ENCODE peak calls at places on chromosomes 1 and 21, in ten cellular contexts. V is astrocyte of the cerebellum, L is cardiac fibroblast, E is epithelial cell of esophagus, N is suprapubic skin, B is HCT116, Y is fibroblast of mammary gland, K is tibial nerve, I is colonic mucosa, F is heart right ventricle. A is an unnamed sample.

GRCh38 chr1:150429805-150430204 is 57.4 kb upstream of the TARS2 start:
- DNase-seq in V (no peak), L (peak), E (peak), N (no peak), B (no peak), Y (peak), K (no peak), I (no peak), F (no peak), A (peak)

GRCh38 chr21:46001821-46002681 is 20.5 kb downstream of the COL6A1 start:
- DNase-seq in V (no peak), L (no peak), E (no peak), N (peak), B (no peak), Y (no peak), K (peak), I (peak), F (peak), A (no peak)

GRCh38 chr1:42013881-42014470 is 95.3 kb upstream of the HIVEP3 start:
- DNase-seq in V (no peak), L (peak), E (no peak), N (no peak), B (no peak), Y (no peak), K (no peak), I (no peak), F (no peak), A (no peak)

GRCh38 chr1:155978973-155979429 is 654 bp upstream of the ARHGEF2 start:
- DNase-seq in V (no peak), L (peak), E (no peak), N (no peak), B (no peak), Y (peak), K (no peak), I (peak), F (no peak), A (peak)

GRCh38 chr1:198465201-198466144 is 75.0 kb downstream of the ATP6V1G3 start:
- DNase-seq in V (peak), L (peak), E (peak), N (no peak), B (no peak), Y (peak), K (no peak), I (no peak), F (peak), A (peak)

GRCh38 chr1:36068866-36069265 is 15.0 kb upstream of the TEKT2 start:
- DNase-seq in V (no peak), L (no peak), E (peak), N (no peak), B (no peak), Y (no peak), K (no peak), I (no peak), F (no peak), A (no peak)

GRCh38 chr1:209409786-209410185 is 173.7 kb upstream of the CAMK1G start:
- DNase-seq in V (no peak), L (peak), E (peak), N (no peak), B (no peak), Y (peak), K (no peak), I (no peak), F (no peak), A (peak)

GRCh38 chr1:119160851-119161250 is 20.4 kb upstream of the WARS2 start:
- DNase-seq in V (no peak), L (peak), E (no peak), N (no peak), B (no peak), Y (peak), K (no peak), I (no peak), F (no peak), A (peak)

GRCh38 chr1:21804536-21804935 is 7.5 kb upstream of the LDLRAD2 start:
- DNase-seq in V (no peak), L (no peak), E (no peak), N (no peak), B (no peak), Y (no peak), K (no peak), I (no peak), F (no peak), A (no peak)

GRCh38 chr21:38476385-38476784 is 21.9 kb downstream of the ERG start:
- DNase-seq in V (no peak), L (peak), E (no peak), N (no peak), B (no peak), Y (no peak), K (no peak), I (no peak), F (peak), A (no peak)

GRCh38 chr21:38474796-38475195 is 23.5 kb downstream of the ERG start:
- DNase-seq in V (no peak), L (no peak), E (no peak), N (no peak), B (no peak), Y (no peak), K (no peak), I (no peak), F (no peak), A (no peak)

GRCh38 chr21:38474124-38474523 is 24.2 kb downstream of the ERG start:
- DNase-seq in V (no peak), L (no peak), E (no peak), N (no peak), B (no peak), Y (no peak), K (no peak), I (no peak), F (peak), A (no peak)

GRCh38 chr21:38477241-38477640 is 21.0 kb downstream of the ERG start:
- DNase-seq in V (no peak), L (no peak), E (no peak), N (no peak), B (no peak), Y (no peak), K (no peak), I (no peak), F (no peak), A (no peak)

DNA sequence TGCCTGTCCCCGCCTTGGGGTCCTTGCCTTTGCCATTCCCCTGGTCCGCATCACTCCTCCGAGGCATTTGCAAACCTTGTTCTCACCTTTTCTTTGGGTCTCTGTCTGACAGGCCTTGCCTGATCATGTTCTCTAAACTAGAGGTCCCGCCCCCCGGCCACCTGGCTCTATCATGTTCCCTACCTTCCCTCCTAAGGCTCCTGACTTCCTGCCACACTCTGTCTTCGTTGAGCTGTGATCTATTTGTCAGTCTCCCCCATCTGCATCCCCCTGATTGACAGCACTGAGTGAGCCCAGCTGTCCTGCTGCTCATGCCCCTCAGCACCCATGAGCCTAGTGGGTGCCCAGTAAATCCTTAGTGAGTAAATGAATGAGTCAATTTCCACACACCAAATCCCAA is 22.8 kb downstream of the ERG start:
- DNase-seq in V (no peak), L (no peak), E (no peak), N (no peak), B (no peak), Y (no peak), K (no peak), I (no peak), F (no peak), A (no peak)
- H3K4me3 ChIP-seq in V (no peak), L (no peak), E (no peak), N (no peak), B (no peak), Y (no peak), K (no peak), I (no peak), F (no peak), A (no peak)

DNA sequence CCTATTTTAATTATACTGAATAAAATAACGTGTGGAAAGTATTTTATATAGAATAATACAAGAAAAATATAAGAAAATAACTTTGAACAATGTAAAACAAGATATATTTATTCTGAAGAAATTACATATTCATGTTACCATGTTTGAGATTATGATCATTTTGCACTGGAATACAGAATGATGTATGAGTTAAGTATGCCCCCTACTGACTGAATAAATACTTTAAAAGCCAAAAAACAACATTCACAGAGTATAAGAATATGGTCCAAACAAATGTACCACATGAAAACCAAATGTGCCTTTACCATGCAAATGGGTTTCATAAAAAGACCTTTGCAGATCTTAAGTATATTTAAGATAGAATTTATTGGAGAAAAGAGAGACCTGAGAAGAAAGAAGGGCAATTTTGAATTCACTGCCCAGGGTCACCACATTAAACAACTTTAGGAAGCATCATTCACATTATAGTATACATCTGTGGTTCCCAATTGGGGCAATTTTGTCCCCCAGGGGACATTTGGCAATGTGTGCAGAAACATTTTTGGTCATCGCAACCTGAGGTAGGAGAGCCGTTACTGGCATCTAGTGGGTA is 136.6 kb upstream of the GFI1 start:
- DNase-seq in V (peak), L (peak), E (no peak), N (no peak), B (peak), Y (peak), K (no peak), I (no peak), F (no peak), A (peak)
- TF ChIP-seq CTCF in V (no peak), L (peak), E (peak), N (no peak), B (peak), Y (peak), K (no peak), I (peak), F (peak), A (peak)

GRCh38 chr1:165352442-165353293 is 3.8 kb downstream of the LMX1A start:
- DNase-seq in V (no peak), L (no peak), E (no peak), N (no peak), B (no peak), Y (no peak), K (no peak), I (peak), F (no peak), A (no peak)
- H3K4me3 ChIP-seq in V (no peak), L (no peak), E (no peak), N (peak), B (no peak), Y (no peak), K (no peak), I (peak), F (no peak), A (no peak)

DNA sequence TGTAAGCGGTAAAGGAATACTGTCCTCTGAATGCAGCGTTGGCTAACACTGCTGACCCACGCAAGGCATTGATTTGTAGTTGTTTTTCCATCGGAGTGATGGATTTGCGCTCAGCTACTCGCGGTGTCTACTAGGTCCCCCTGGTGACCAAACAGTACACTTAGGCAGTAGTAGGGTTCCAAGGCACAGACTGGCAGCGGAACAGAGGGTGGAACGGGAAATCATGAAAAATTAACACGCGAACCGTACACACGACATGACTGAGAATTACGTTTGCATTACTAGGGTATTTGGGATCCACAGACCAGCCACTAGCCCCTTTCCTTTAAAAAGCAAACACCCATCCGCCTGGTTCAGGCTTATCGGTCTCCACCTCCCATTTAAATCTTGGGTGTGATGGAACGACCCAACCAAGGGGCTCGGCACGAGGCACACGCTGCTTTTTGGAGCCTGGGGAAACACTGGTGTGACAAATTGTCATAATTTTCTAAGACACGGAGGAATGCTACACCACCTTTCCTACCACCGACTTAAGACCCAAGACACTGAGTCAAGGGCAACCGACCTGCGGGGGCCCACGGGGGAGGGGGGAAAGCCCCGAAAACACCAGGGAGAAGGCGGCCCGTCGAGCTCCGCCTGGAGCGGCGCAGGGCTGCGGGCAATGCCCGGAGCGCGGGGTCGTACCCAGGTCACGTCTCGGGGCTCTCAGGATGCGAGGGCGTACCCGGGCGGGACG is 699 bp downstream of the DIPK1A start:
- DNase-seq in V (peak), L (peak), E (peak), N (no peak), B (peak), Y (peak), K (no peak), I (peak), F (peak), A (peak)
- TF ChIP-seq CTCF in V (peak), L (peak), E (peak), N (peak), B (peak), Y (peak), K (peak), I (peak), F (peak), A (peak)

GRCh38 chr1:207910678-207911354 is at the start of gene CD34:
- DNase-seq in V (no peak), L (peak), E (peak), N (no peak), B (no peak), Y (no peak), K (no peak), I (no peak), F (peak), A (peak)
- H3K4me3 ChIP-seq in V (peak), L (peak), E (no peak), N (peak), B (no peak), Y (peak), K (peak), I (peak), F (peak), A (peak)